ENCODE peak calls at places on chromosome 20, in ten cellular contexts. H is SK-N-SH, C is H1, P is GM23338, F is HepG2, G is transverse colon, Q is Panc1, R is GM12892, Z is sigmoid colon, W is spleen. A is an unnamed sample.

GRCh38 chr20:62647521-62648317 is 5.4 kb downstream of the SLCO4A1 start:
- DNase-seq in H (no peak), C (no peak), P (no peak), F (no peak), G (no peak), Q (no peak), R (no peak), Z (no peak), W (no peak), A (no peak)

GRCh38 chr20:4978050-4978918 is 23.0 kb downstream of the SLC23A2 start:
- DNase-seq in H (no peak), C (no peak), P (peak), F (no peak), G (no peak), Q (no peak), R (no peak), Z (no peak), W (no peak), A (no peak)

GRCh38 chr20:63653974-63654680 is 903 bp upstream of the STMN3 start:
- DNase-seq in H (no peak), C (no peak), P (no peak), F (no peak), G (no peak), Q (no peak), R (no peak), Z (no peak), W (peak), A (no peak)

GRCh38 chr20:63580796-63581461 is 6.9 kb upstream of the HELZ2 start:
- DNase-seq in H (peak), C (no peak), P (peak), F (peak), G (peak), Q (peak), R (peak), Z (peak), W (peak), A (peak)

GRCh38 chr20:58659841-58660240 is 8.8 kb downstream of the STX16 start:
- DNase-seq in H (no peak), C (no peak), P (peak), F (no peak), G (no peak), Q (no peak), R (no peak), Z (no peak), W (no peak), A (no peak)

GRCh38 chr20:20731000-20731944 is 18.8 kb upstream of the RALGAPA2 start:
- DNase-seq in H (no peak), C (no peak), P (no peak), F (no peak), G (no peak), Q (no peak), R (no peak), Z (no peak), W (no peak), A (no peak)

GRCh38 chr20:5160882-5161281 is 34.1 kb downstream of the CDS2 start:
- DNase-seq in H (no peak), C (no peak), P (no peak), F (no peak), G (no peak), Q (no peak), R (no peak), Z (no peak), W (no peak), A (no peak)

GRCh38 chr20:31842471-31843157 is 2.8 kb downstream of the FOXS1 start:
- DNase-seq in H (peak), C (no peak), P (peak), F (no peak), G (no peak), Q (no peak), R (no peak), Z (peak), W (no peak), A (no peak)

GRCh38 chr20:54980321-54980960 is 505.0 kb downstream of the DOK5 start:
- DNase-seq in H (peak), C (no peak), P (peak), F (no peak), G (no peak), Q (no peak), R (no peak), Z (no peak), W (no peak), A (no peak)

DNA sequence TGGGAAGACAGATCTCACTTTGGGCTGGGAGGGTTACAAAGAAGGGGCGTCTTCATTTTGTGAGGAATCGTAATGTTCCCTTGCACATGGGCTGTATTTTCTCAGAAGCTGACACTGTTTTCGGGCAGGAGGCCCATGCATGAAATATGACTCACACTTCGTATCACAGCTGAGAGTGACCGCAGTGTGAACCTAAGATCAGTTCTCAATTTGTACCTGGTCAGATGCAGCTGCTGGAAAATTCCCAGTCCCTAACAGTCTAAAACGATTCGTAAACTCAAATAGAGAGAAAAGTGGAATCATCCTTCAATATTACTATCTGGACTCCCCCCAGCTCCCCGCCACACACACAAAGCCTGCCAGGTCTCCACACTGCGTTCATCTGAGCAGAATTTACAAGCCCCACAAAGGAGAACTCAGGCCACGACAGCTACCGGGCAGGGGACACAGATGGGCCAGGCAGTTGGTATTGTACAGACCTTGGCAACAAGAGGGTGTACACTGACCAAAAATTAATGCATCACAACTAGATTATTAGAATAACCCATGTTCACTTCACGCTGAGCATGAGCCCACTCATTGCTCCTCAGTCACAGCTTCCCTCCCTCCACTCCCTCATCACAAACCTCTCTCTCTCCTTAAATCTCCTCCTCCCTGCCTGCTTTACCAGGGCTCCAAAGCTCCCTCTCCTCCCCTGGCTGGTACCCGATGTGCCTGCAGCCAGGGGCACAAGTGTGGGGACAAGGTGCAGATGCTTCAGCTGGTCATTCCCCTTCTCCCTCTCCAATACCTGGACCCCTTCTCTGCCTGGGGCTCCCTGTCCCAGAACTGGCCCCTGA is 488.4 kb downstream of the PREX1 start:
- DNase-seq in H (no peak), C (no peak), P (no peak), F (no peak), G (peak), Q (no peak), R (no peak), Z (peak), W (no peak), A (no peak)
- TF ChIP-seq POLR2AphosphoS5 in H (no peak), C (no peak), P (no peak), F (no peak), G (no peak), Q (no peak), R (no peak), Z (peak), W (no peak), A (no peak)

GRCh38 chr20:3470627-3471396 is at the start of gene ATRN:
- DNase-seq in H (peak), C (peak), P (peak), F (peak), G (peak), Q (peak), R (peak), Z (peak), W (peak), A (peak)
- TF ChIP-seq POLR2AphosphoS5 in H (peak), C (peak), P (peak), F (peak), G (peak), Q (peak), R (peak), Z (peak), W (peak), A (peak)

DNA sequence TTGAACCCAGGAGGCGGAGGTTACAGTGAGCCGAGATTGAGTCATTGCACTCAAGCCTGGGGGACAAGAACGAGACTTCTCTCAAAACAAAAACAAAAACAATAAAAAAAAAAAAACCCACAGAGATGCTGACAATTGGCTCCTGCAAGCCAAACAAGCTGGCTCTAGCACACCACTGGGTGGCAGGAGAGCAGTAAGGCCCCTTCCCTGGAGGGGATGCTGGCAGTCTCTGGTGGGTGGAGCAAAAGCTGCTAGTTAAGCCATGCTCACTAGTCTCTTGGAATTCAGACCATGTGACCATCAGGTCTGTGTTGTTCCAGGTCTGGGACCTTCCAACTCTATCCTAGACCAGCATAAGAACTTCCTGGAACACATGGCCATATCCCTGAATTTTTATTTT is 18.9 kb upstream of the DSN1 start:
- DNase-seq in H (peak), C (peak), P (peak), F (peak), G (no peak), Q (no peak), R (no peak), Z (no peak), W (no peak), A (peak)
- TF ChIP-seq POLR2AphosphoS5 in H (no peak), C (no peak), P (no peak), F (no peak), G (no peak), Q (no peak), R (no peak), Z (no peak), W (no peak), A (no peak)

DNA sequence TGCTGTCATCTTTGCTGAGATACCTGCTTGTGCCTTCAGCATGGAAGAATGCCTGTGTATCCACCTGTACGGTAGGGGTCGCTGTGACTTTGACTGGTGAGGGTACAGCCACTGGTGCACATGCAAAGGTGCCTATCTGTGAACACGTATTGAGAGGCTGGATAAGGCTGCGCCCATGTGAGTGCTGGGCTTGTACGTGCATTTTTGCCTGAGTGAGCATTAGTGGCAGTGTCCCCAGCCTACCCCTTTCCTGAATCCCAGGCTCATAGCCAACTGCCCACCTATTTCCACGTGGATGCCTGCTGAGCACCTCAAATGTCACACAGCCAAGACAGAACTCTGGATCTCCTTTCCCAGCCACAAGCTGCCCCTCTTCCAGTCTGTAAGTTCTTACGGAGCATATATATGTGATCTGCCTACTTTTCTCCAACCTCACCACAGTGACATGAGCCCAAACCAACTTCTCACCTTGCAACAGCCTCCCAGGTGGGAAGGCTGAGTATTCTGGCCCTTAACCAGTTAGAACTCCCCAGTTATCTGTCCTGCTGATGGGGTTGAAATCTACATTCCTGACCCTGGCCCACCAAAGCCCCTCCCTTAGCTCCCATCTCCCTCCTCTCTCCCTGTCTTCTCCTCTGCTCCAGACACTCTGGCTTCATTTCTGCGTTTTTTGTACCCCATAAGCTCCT is 1.1 kb upstream of the SLC2A10 start:
- DNase-seq in H (no peak), C (no peak), P (peak), F (peak), G (peak), Q (no peak), R (no peak), Z (no peak), W (no peak), A (no peak)
- TF ChIP-seq POLR2AphosphoS5 in H (no peak), C (no peak), P (no peak), F (peak), G (no peak), Q (no peak), R (no peak), Z (no peak), W (no peak), A (no peak)

GRCh38 chr20:44187763-44188709 is 1.0 kb upstream of the JPH2 start:
- DNase-seq in H (no peak), C (no peak), P (no peak), F (no peak), G (no peak), Q (no peak), R (no peak), Z (peak), W (no peak), A (no peak)
- TF ChIP-seq POLR2AphosphoS5 in H (no peak), C (no peak), P (no peak), F (no peak), G (no peak), Q (no peak), R (no peak), Z (peak), W (peak), A (no peak)

GRCh38 chr20:35171438-35171752 is 477 bp upstream of the PROCR start:
- DNase-seq in H (no peak), C (no peak), P (no peak), F (no peak), G (no peak), Q (no peak), R (no peak), Z (no peak), W (no peak), A (no peak)

GRCh38 chr20:35171753-35172433 is at the start of gene PROCR:
- DNase-seq in H (peak), C (no peak), P (peak), F (no peak), G (peak), Q (peak), R (no peak), Z (peak), W (peak), A (no peak)

GRCh38 chr20:35167787-35168186 is 4.1 kb upstream of the PROCR start:
- DNase-seq in H (no peak), C (no peak), P (no peak), F (no peak), G (no peak), Q (no peak), R (no peak), Z (no peak), W (no peak), A (no peak)

GRCh38 chr20:35165221-35166185 is 6.4 kb upstream of the PROCR start:
- DNase-seq in H (no peak), C (no peak), P (no peak), F (no peak), G (no peak), Q (no peak), R (no peak), Z (no peak), W (no peak), A (no peak)

DNA sequence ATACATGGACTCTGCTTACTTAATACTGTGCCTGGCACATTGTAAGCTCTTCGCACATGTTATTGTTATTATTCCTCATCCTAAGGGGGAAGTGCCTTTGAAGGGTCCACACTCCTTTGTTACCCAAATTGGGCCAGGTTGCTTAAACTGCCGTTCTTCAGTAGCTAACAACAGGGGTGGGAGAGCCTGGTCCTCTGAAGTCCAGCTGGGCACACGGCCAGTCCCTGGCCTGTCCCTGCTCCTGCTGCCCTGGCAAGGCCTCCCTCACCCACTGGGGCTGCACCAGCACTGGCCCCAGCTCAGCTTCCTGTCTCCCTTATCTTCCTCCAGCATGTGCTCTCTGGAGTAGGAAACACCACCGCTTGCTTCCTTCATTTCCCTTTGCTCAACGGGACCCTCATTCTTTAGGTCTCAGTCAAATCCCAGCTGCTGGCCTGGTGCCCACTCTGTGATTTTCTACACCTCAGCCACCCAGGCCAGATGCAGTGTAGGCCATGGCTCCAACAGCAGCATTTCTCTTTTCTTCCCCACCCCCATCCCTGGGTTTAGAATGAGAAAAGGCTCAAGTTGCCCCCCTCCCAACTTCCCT is 5.5 kb upstream of the PROCR start:
- DNase-seq in H (peak), C (no peak), P (peak), F (no peak), G (no peak), Q (no peak), R (no peak), Z (no peak), W (peak), A (no peak)
- TF ChIP-seq POLR2AphosphoS5 in H (no peak), C (no peak), P (no peak), F (no peak), G (no peak), Q (no peak), R (no peak), Z (peak), W (peak), A (no peak)

DNA sequence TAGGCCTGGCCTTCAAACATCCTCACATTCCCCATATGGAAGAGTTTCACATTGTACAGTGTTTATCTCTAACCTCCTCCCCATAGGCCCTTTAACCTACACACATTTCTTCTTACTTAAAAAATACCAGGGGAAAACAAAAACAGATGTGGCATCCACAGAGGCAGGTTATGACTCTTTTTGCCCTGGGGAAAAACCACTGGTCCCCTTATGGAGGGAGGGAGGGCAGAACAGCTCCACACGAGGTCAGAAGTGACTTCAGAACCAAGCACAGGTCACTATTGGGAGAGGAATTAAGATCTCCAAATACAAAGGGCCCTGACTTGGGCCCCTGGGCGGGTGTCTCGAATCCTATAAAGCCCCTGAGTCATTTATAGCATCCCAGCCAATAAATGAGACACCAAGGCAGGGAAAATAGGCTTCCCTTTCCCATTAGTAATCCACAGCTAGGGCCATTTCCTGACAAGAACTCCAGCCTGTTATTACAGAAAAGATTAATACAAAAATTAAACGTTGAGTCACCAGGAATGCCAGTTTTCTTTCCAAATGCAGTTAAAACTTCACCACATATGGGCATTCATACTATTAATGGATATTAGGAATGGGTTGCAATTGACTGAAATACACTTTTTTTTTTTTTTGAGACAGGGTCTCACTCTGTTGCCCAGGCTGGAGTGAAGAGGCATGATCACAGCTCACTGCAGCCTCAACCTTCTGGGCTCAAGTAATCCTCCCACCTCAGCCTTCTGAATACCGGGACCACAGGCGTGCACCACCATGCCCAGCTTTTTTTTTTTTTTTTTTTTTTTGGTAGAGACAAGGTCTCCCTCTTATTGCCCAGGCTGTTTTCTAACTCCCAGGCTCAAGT is 107.2 kb downstream of the ATP9A start:
- DNase-seq in H (peak), C (no peak), P (no peak), F (no peak), G (no peak), Q (no peak), R (no peak), Z (no peak), W (peak), A (no peak)
- TF ChIP-seq POLR2AphosphoS5 in H (peak), C (no peak), P (no peak), F (no peak), G (no peak), Q (no peak), R (no peak), Z (no peak), W (no peak), A (no peak)

GRCh38 chr20:50151034-50151743 is 2.3 kb downstream of the PEDS1 start:
- DNase-seq in H (no peak), C (no peak), P (peak), F (no peak), G (peak), Q (no peak), R (no peak), Z (no peak), W (no peak), A (no peak)
- TF ChIP-seq POLR2AphosphoS5 in H (no peak), C (no peak), P (no peak), F (no peak), G (no peak), Q (no peak), R (no peak), Z (no peak), W (no peak), A (no peak)

A was measured in GM12891.